ENCODE peak calls at places on chromosomes 12 and 14, in nine cellular contexts. One of them, this sample, is unnamed.

GRCh38 chr12:108582981-108583770 is 14.7 kb downstream of the TMEM119 start:
- DNase-seq in osteocyte: no peak
- DNase-seq in right lobe of liver: no peak
- DNase-seq in brain microvascular endothelial cell: no peak
- DNase-seq in MM.1S: no peak
- DNase-seq in activated CD4-positive, alpha-beta T cell treated with anti-CD3 and anti-CD28 coated beads for 4 hours: no peak
- DNase-seq in AG09319: no peak
- DNase-seq in heart right ventricle: no peak
- DNase-seq in keratinocyte: no peak
- DNase-seq in this sample: no peak

GRCh38 chr14:74979442-74980397 is 23.0 kb upstream of the EIF2B2 start:
- DNase-seq in MM.1S: no peak
- DNase-seq in AG09319: peak
- DNase-seq in osteocyte: peak
- DNase-seq in activated CD4-positive, alpha-beta T cell treated with anti-CD3 and anti-CD28 coated beads for 4 hours: no peak
- DNase-seq in right lobe of liver: no peak
- DNase-seq in brain microvascular endothelial cell: no peak
- DNase-seq in keratinocyte: no peak
- DNase-seq in heart right ventricle: no peak
- DNase-seq in this sample: no peak

GRCh38 chr14:64095620-64096019 is 198.6 kb downstream of the ESR2 start:
- DNase-seq in AG09319: no peak
- DNase-seq in activated CD4-positive, alpha-beta T cell treated with anti-CD3 and anti-CD28 coated beads for 4 hours: no peak
- DNase-seq in keratinocyte: no peak
- DNase-seq in right lobe of liver: no peak
- DNase-seq in MM.1S: no peak
- DNase-seq in heart right ventricle: no peak
- DNase-seq in osteocyte: no peak
- DNase-seq in brain microvascular endothelial cell: peak
- DNase-seq in this sample: no peak

GRCh38 chr12:62194616-62195015 is 65.6 kb upstream of the USP15 start:
- DNase-seq in AG09319: no peak
- DNase-seq in osteocyte: no peak
- DNase-seq in right lobe of liver: no peak
- DNase-seq in brain microvascular endothelial cell: no peak
- DNase-seq in activated CD4-positive, alpha-beta T cell treated with anti-CD3 and anti-CD28 coated beads for 4 hours: no peak
- DNase-seq in keratinocyte: peak
- DNase-seq in MM.1S: no peak
- DNase-seq in heart right ventricle: no peak
- DNase-seq in this sample: no peak

GRCh38 chr12:138898-139534 is 72.4 kb downstream of the IQSEC3 start:
- DNase-seq in heart right ventricle: peak
- DNase-seq in keratinocyte: no peak
- DNase-seq in right lobe of liver: no peak
- DNase-seq in activated CD4-positive, alpha-beta T cell treated with anti-CD3 and anti-CD28 coated beads for 4 hours: peak
- DNase-seq in MM.1S: no peak
- DNase-seq in AG09319: no peak
- DNase-seq in osteocyte: no peak
- DNase-seq in brain microvascular endothelial cell: peak
- DNase-seq in this sample: no peak

GRCh38 chr14:38171197-38171596 is 36.5 kb upstream of the SSTR1 start:
- DNase-seq in AG09319: no peak
- DNase-seq in osteocyte: no peak
- DNase-seq in brain microvascular endothelial cell: no peak
- DNase-seq in right lobe of liver: no peak
- DNase-seq in MM.1S: no peak
- DNase-seq in activated CD4-positive, alpha-beta T cell treated with anti-CD3 and anti-CD28 coated beads for 4 hours: no peak
- DNase-seq in heart right ventricle: no peak
- DNase-seq in keratinocyte: no peak
- DNase-seq in this sample: no peak

GRCh38 chr12:105322070-105322469 is 8.4 kb upstream of the C12orf75 start:
- DNase-seq in activated CD4-positive, alpha-beta T cell treated with anti-CD3 and anti-CD28 coated beads for 4 hours: no peak
- DNase-seq in heart right ventricle: no peak
- DNase-seq in MM.1S: no peak
- DNase-seq in AG09319: peak
- DNase-seq in brain microvascular endothelial cell: no peak
- DNase-seq in right lobe of liver: no peak
- DNase-seq in keratinocyte: no peak
- DNase-seq in osteocyte: no peak
- DNase-seq in this sample: no peak

GRCh38 chr12:89575405-89575804 is 49.6 kb upstream of the POC1B start:
- DNase-seq in right lobe of liver: no peak
- DNase-seq in activated CD4-positive, alpha-beta T cell treated with anti-CD3 and anti-CD28 coated beads for 4 hours: no peak
- DNase-seq in MM.1S: no peak
- DNase-seq in AG09319: no peak
- DNase-seq in heart right ventricle: no peak
- DNase-seq in osteocyte: no peak
- DNase-seq in keratinocyte: no peak
- DNase-seq in brain microvascular endothelial cell: no peak
- DNase-seq in this sample: no peak

GRCh38 chr12:108799528-108800243 is 57.7 kb downstream of the SSH1 start:
- DNase-seq in heart right ventricle: no peak
- DNase-seq in osteocyte: no peak
- DNase-seq in MM.1S: no peak
- DNase-seq in activated CD4-positive, alpha-beta T cell treated with anti-CD3 and anti-CD28 coated beads for 4 hours: no peak
- DNase-seq in right lobe of liver: no peak
- DNase-seq in brain microvascular endothelial cell: no peak
- DNase-seq in AG09319: no peak
- DNase-seq in keratinocyte: no peak
- DNase-seq in this sample: no peak

GRCh38 chr14:69573205-69573840 is 1.3 kb downstream of the CCDC177 start:
- DNase-seq in keratinocyte: no peak
- DNase-seq in MM.1S: no peak
- DNase-seq in right lobe of liver: no peak
- DNase-seq in activated CD4-positive, alpha-beta T cell treated with anti-CD3 and anti-CD28 coated beads for 4 hours: no peak
- DNase-seq in brain microvascular endothelial cell: no peak
- DNase-seq in heart right ventricle: no peak
- DNase-seq in osteocyte: no peak
- DNase-seq in AG09319: no peak
- DNase-seq in this sample: peak

GRCh38 chr14:103199141-103199540 is 75.9 kb downstream of the TNFAIP2 start:
- DNase-seq in brain microvascular endothelial cell: no peak
- DNase-seq in right lobe of liver: no peak
- DNase-seq in MM.1S: no peak
- DNase-seq in AG09319: peak
- DNase-seq in keratinocyte: no peak
- DNase-seq in osteocyte: no peak
- DNase-seq in activated CD4-positive, alpha-beta T cell treated with anti-CD3 and anti-CD28 coated beads for 4 hours: no peak
- DNase-seq in heart right ventricle: no peak
- DNase-seq in this sample: no peak

GRCh38 chr12:53333289-53333688 is 2.9 kb downstream of the SP7 start:
- DNase-seq in right lobe of liver: no peak
- DNase-seq in brain microvascular endothelial cell: no peak
- DNase-seq in activated CD4-positive, alpha-beta T cell treated with anti-CD3 and anti-CD28 coated beads for 4 hours: no peak
- DNase-seq in heart right ventricle: no peak
- DNase-seq in AG09319: no peak
- DNase-seq in osteocyte: no peak
- DNase-seq in keratinocyte: no peak
- DNase-seq in MM.1S: no peak
- DNase-seq in this sample: no peak

GRCh38 chr14:52318829-52319604 is 4.9 kb downstream of the PTGER2 start:
- DNase-seq in AG09319: no peak
- DNase-seq in right lobe of liver: no peak
- DNase-seq in osteocyte: no peak
- DNase-seq in brain microvascular endothelial cell: no peak
- DNase-seq in keratinocyte: no peak
- DNase-seq in activated CD4-positive, alpha-beta T cell treated with anti-CD3 and anti-CD28 coated beads for 4 hours: no peak
- DNase-seq in heart right ventricle: no peak
- DNase-seq in MM.1S: no peak
- DNase-seq in this sample: no peak

GRCh38 chr12:123076604-123077297 is 74.1 kb downstream of the PITPNM2 start:
- DNase-seq in MM.1S: no peak
- DNase-seq in AG09319: no peak
- DNase-seq in heart right ventricle: no peak
- DNase-seq in keratinocyte: no peak
- DNase-seq in right lobe of liver: no peak
- DNase-seq in osteocyte: no peak
- DNase-seq in activated CD4-positive, alpha-beta T cell treated with anti-CD3 and anti-CD28 coated beads for 4 hours: peak
- DNase-seq in brain microvascular endothelial cell: peak
- DNase-seq in this sample: no peak

GRCh38 chr12:131432532-131433260 is 278.2 kb upstream of the SFSWAP start:
- DNase-seq in osteocyte: peak
- DNase-seq in AG09319: no peak
- DNase-seq in activated CD4-positive, alpha-beta T cell treated with anti-CD3 and anti-CD28 coated beads for 4 hours: no peak
- DNase-seq in brain microvascular endothelial cell: no peak
- DNase-seq in heart right ventricle: no peak
- DNase-seq in right lobe of liver: no peak
- DNase-seq in keratinocyte: no peak
- DNase-seq in MM.1S: no peak
- DNase-seq in this sample: no peak

GRCh38 chr12:6962285-6963015 is 8.0 kb downstream of the PHB2 start:
- DNase-seq in keratinocyte: no peak
- DNase-seq in AG09319: no peak
- DNase-seq in heart right ventricle: no peak
- DNase-seq in osteocyte: no peak
- DNase-seq in activated CD4-positive, alpha-beta T cell treated with anti-CD3 and anti-CD28 coated beads for 4 hours: no peak
- DNase-seq in right lobe of liver: no peak
- DNase-seq in MM.1S: peak
- DNase-seq in brain microvascular endothelial cell: no peak
- DNase-seq in this sample: no peak